ENCODE peak calls at places on chromosomes 5 and 9, in five cellular contexts. H is astrocyte of the spinal cord, A is LoVo, G is COR-L47, B is mesothelial cell of epicardium. V is an unnamed sample.

GRCh38 chr5:86979801-86980510 is 287.7 kb upstream of the RASA1 start:
- DNase-seq in H (peak; percentile 69), A (peak; percentile 49), G (no peak), B (no peak), V (no peak)

GRCh38 chr9:112856843-112857242 is 33.8 kb downstream of the SLC46A2 start:
- DNase-seq in H (no peak), A (no peak), G (no peak), B (no peak), V (no peak)

GRCh38 chr9:30075451-30076199 is 2308.8 kb upstream of the ACO1 start:
- DNase-seq in H (peak; percentile 0), A (peak; percentile 11), G (no peak), B (no peak), V (no peak)

GRCh38 chr5:104080646-104081175 is 518.1 kb upstream of the NUDT12 start:
- DNase-seq in H (no peak), A (no peak), G (no peak), B (no peak), V (no peak)

GRCh38 chr5:106759581-106759980 is 911.2 kb downstream of the EFNA5 start:
- DNase-seq in H (peak; percentile 29), A (peak; percentile 18), G (no peak), B (no peak), V (no peak)

GRCh38 chr5:11289208-11289607 is 528.2 kb upstream of the DAP start:
- DNase-seq in H (no peak), A (no peak), G (no peak), B (no peak), V (no peak)

GRCh38 chr5:139458580-139459407 is 3.7 kb downstream of the ECSCR start:
- DNase-seq in H (peak; percentile 91), A (no peak), G (no peak), B (no peak), V (no peak)

GRCh38 chr9:110517483-110517882 is 62.1 kb downstream of the SVEP1 start:
- DNase-seq in H (no peak), A (no peak), G (no peak), B (no peak), V (no peak)

GRCh38 chr9:108049026-108049591 is 559.5 kb upstream of the KLF4 start:
- DNase-seq in H (peak; percentile 95), A (peak; percentile 78), G (no peak), B (no peak), V (no peak)

GRCh38 chr9:138074516-138074915 is 196.9 kb downstream of the CACNA1B start:
- DNase-seq in H (no peak), A (no peak), G (no peak), B (no peak), V (no peak)

GRCh38 chr9:129885018-129885669 is 49.9 kb downstream of the USP20 start:
- DNase-seq in H (no peak), A (peak; percentile 32), G (peak; percentile 53), B (no peak), V (no peak)

GRCh38 chr5:68329554-68329953 is 114.0 kb downstream of the PIK3R1 start:
- DNase-seq in H (no peak), A (no peak), G (no peak), B (no peak), V (no peak)

GRCh38 chr9:15735083-15735974 is 182.5 kb downstream of the CCDC171 start:
- DNase-seq in H (peak; percentile 93), A (peak; percentile 7), G (no peak), B (no peak), V (no peak)

GRCh38 chr9:108297025-108297424 is 558.8 kb downstream of the ACTL7B start:
- DNase-seq in H (peak; percentile 86), A (no peak), G (no peak), B (no peak), V (no peak)

GRCh38 chr5:58236498-58236897 is 223.4 kb downstream of the PLK2 start:
- DNase-seq in H (no peak), A (no peak), G (no peak), B (no peak), V (no peak)

GRCh38 chr5:162801235-162801634 is 636.2 kb upstream of the CCNG1 start:
- DNase-seq in H (no peak), A (no peak), G (no peak), B (no peak), V (no peak)

V was measured in progenitor cell of endocrine pancreas.